ENCODE peak calls at places on chromosomes 2 and 18, in nine cellular contexts. P is astrocyte, X is lower lobe of right lung, H is endodermal cell, G is heart left ventricle, L is thyroid gland, R is fibroblast of mammary gland, O is GM23338, F is fibroblast of lung. T is an unnamed sample.
A peak's percentile ranks its signal among the peaks of the same experiment; 100 is the strongest.

GRCh38 chr2:72927066-72927465 is 9.7 kb downstream of the EMX1 start:
- DNase-seq in P (no peak), X (no peak), H (no peak), G (no peak), L (no peak), R (no peak), O (no peak), F (no peak), T (no peak)

GRCh38 chr2:153606623-153607022 is 128.1 kb upstream of the RPRM start:
- DNase-seq in P (no peak), X (no peak), H (no peak), G (no peak), L (no peak), R (no peak), O (no peak), F (no peak), T (no peak)

GRCh38 chr2:215485032-215485431 is 49.2 kb upstream of the FN1 start:
- DNase-seq in P (no peak), X (no peak), H (no peak), G (no peak), L (no peak), R (no peak), O (no peak), F (no peak), T (no peak)

GRCh38 chr18:34893239-34893638 is 148.0 kb upstream of the MAPRE2 start:
- DNase-seq in P (no peak), X (no peak), H (no peak), G (no peak), L (no peak), R (no peak), O (no peak), F (no peak), T (no peak)

GRCh38 chr2:217481577-217481976 is 521.2 kb downstream of the TNS1 start:
- DNase-seq in P (no peak), X (no peak), H (no peak), G (no peak), L (no peak), R (no peak), O (no peak), F (no peak), T (no peak)

GRCh38 chr2:187230088-187230487 is 218.0 kb downstream of the CALCRL start:
- DNase-seq in P (no peak), X (no peak), H (no peak), G (no peak), L (no peak), R (no peak), O (no peak), F (no peak), T (no peak)

GRCh38 chr2:191666733-191667132 is 11.2 kb upstream of the NABP1 start:
- DNase-seq in P (peak; percentile 56), X (no peak), H (no peak), G (no peak), L (no peak), R (no peak), O (peak; percentile 3), F (peak; percentile 60), T (peak; percentile 64)

GRCh38 chr18:49510393-49511115 is 23.5 kb upstream of the C18orf32 start:
- DNase-seq in P (no peak), X (no peak), H (peak; percentile 84), G (no peak), L (peak; percentile 43), R (peak; percentile 53), O (peak; percentile 71), F (peak; percentile 33), T (peak; percentile 65)

GRCh38 chr2:6914829-6915228 is 2.4 kb upstream of the RNF144A start:
- DNase-seq in P (peak; percentile 31), X (no peak), H (no peak), G (no peak), L (no peak), R (peak; percentile 69), O (no peak), F (peak; percentile 44), T (no peak)

GRCh38 chr2:47721296-47721695 is 61.6 kb upstream of the MSH6 start:
- DNase-seq in P (no peak), X (no peak), H (no peak), G (no peak), L (no peak), R (no peak), O (no peak), F (no peak), T (no peak)

GRCh38 chr2:47724221-47724981 is 58.5 kb upstream of the MSH6 start:
- DNase-seq in P (peak; percentile 6), X (no peak), H (peak; percentile 51), G (no peak), L (peak; percentile 4), R (peak; percentile 29), O (no peak), F (peak; percentile 22), T (no peak)

GRCh38 chr2:47720559-47720958 is 62.4 kb upstream of the MSH6 start:
- DNase-seq in P (no peak), X (no peak), H (no peak), G (no peak), L (no peak), R (no peak), O (no peak), F (no peak), T (no peak)

GRCh38 chr2:47719099-47719498 is 63.8 kb upstream of the MSH6 start:
- DNase-seq in P (no peak), X (no peak), H (no peak), G (no peak), L (no peak), R (no peak), O (no peak), F (no peak), T (no peak)

DNA sequence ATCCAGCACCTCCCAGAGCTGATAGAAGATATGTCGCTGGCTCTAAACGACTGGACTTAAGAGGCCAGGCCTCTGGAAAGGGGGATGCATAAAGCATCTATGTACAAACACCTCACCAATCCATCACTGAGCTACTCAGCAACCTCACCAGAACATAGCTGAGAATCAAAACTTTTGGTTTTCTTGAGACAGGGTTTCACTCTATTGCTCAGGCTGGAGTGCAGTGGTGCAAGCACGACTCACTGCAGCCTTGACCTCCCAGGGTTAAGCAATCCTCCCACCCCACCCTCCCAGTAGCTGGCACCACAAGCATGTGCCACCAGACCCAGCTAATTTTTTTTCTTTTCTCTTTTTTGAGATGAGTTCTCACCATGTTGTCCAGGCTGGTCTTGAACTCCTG is 62.9 kb upstream of the MSH6 start:
- DNase-seq in P (no peak), X (no peak), H (no peak), G (no peak), L (no peak), R (peak; percentile 38), O (no peak), F (no peak), T (peak; percentile 8)
- H3K4me3 ChIP-seq in P (no peak overlapping the region), X (no peak overlapping the region), H (no peak overlapping the region), G (no peak overlapping the region), L (no peak overlapping the region), R (no peak overlapping the region), O (no peak overlapping the region), F (no peak overlapping the region), T (no peak overlapping the region)

GRCh38 chr2:212526059-212526458 is 12.5 kb downstream of the ERBB4 start:
- DNase-seq in P (no peak), X (no peak), H (no peak), G (no peak), L (no peak), R (no peak), O (no peak), F (no peak), T (no peak)

GRCh38 chr2:212523756-212524155 is 14.8 kb downstream of the ERBB4 start:
- DNase-seq in P (no peak), X (no peak), H (no peak), G (no peak), L (no peak), R (no peak), O (no peak), F (no peak), T (no peak)

GRCh38 chr2:212517693-212518092 is 20.9 kb downstream of the ERBB4 start:
- DNase-seq in P (no peak), X (no peak), H (no peak), G (no peak), L (no peak), R (no peak), O (no peak), F (no peak), T (no peak)

GRCh38 chr2:212520340-212520739 is 18.3 kb downstream of the ERBB4 start:
- DNase-seq in P (no peak), X (no peak), H (no peak), G (no peak), L (no peak), R (peak; percentile 19), O (peak; percentile 31), F (no peak), T (no peak)
- TF ChIP-seq CTCF in P (peak; percentile 8), X (no peak), H (peak; percentile 76), G (peak; percentile 18), L (peak; percentile 58), R (peak; percentile 32), O (peak; percentile 48), F (no peak), T (peak; percentile 17)

DNA sequence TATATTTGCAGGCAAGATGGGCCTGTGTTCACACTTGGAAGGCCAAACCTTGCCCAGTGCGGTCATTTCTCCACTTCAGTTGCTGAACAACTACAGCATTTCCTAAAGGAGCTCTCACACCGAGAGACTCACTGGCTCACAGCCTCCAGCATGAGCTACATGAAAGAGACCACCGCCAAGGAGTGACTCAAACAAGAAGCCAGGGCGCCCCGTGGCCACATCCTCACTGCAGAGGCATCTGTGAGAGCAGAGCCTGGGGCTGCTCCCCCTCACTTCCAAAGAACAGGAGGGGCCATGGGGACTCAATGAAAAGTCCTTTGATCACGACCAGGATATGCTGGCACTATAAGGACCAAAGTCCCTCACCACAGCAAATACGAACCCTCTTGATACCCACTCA is 50.0 kb downstream of the TMEM163 start:
- DNase-seq in P (peak; percentile 75), X (peak; percentile 69), H (peak; percentile 24), G (no peak), L (peak; percentile 10), R (no peak), O (no peak), F (peak; percentile 83), T (no peak)
- H3K4me3 ChIP-seq in P (no peak overlapping the region), X (no peak overlapping the region), H (no peak overlapping the region), G (no peak overlapping the region), L (no peak overlapping the region), R (no peak overlapping the region), O (no peak overlapping the region), F (no peak overlapping the region), T (no peak overlapping the region)

GRCh38 chr2:112253261-112253807 is 1.5 kb downstream of the ZC3H8 start:
- DNase-seq in P (no peak), X (no peak), H (no peak), G (no peak), L (no peak), R (peak; percentile 25), O (no peak), F (peak; percentile 25), T (no peak)

GRCh38 chr2:112256654-112257053 is 1.8 kb upstream of the ZC3H8 start:
- DNase-seq in P (no peak), X (no peak), H (no peak), G (no peak), L (no peak), R (no peak), O (no peak), F (no peak), T (no peak)

GRCh38 chr2:112255875-112256274 is 1.0 kb upstream of the ZC3H8 start:
- DNase-seq in P (no peak), X (no peak), H (no peak), G (no peak), L (no peak), R (no peak), O (no peak), F (no peak), T (no peak)

GRCh38 chr2:112257575-112257974 is 2.7 kb upstream of the ZC3H8 start:
- DNase-seq in P (peak; percentile 7), X (no peak), H (no peak), G (no peak), L (no peak), R (peak; percentile 61), O (no peak), F (peak; percentile 20), T (peak; percentile 26)

GRCh38 chr2:112254466-112255240 is at the start of gene ZC3H8:
- DNase-seq in P (peak; percentile 51), X (peak; percentile 96), H (peak; percentile 98), G (peak; percentile 96), L (peak; percentile 95), R (peak; percentile 80), O (peak; percentile 95), F (peak; percentile 70), T (peak; percentile 88)
- TF ChIP-seq CTCF in P (no peak), X (no peak), H (no peak), G (no peak), L (no peak), R (no peak), O (no peak), F (no peak), T (no peak)

T was measured in choroid plexus epithelial cell.